ENCODE peak calls at places on chromosomes 11 and 22, in nine cellular contexts. Z is COR-L47; Y is T1000; P is Right ventricle myocardium superior; K is endothelial cell of umbilical vein; B is NCI-H460; C is activated CD4-positive, alpha-beta T cell treated with anti-CD3 and anti-CD28 coated beads, Interleukin-2, amount 10 ng/mL, durations not matched to agents 7 days and 5 days; M is activated naive CD8-positive, alpha-beta T cell treated with anti-CD3 and anti-CD28 coated beads, Interleukin-2, amount 50 U/mL, for 24 hours; A is NCI-H1105 treated with DMSO at 0.1 percent for 48 hours. J is an unnamed sample.

GRCh38 chr11:30586251-30587144 is at the start of gene MPPED2:
- DNase-seq in K (no peak), B (no peak), A (peak; percentile 29), C (peak; percentile 18), Z (peak; percentile 3), Y (peak; percentile 30), P (peak; percentile 64), M (peak; percentile 37), J (peak; percentile 87)

GRCh38 chr11:124917115-124917637 is 1.9 kb upstream of the HEPN1 start:
- DNase-seq in M (no peak), B (no peak), A (no peak), K (no peak), Z (no peak), C (no peak), Y (no peak), P (no peak), J (no peak)

GRCh38 chr11:67303132-67303988 is at the start of gene SSH3:
- DNase-seq in Y (no peak), M (peak; percentile 53), A (peak; percentile 76), P (peak; percentile 90), Z (peak; percentile 40), K (peak; percentile 55), B (peak; percentile 42), C (no peak), J (peak; percentile 87)

GRCh38 chr22:45907996-45908395 is 69.0 kb downstream of the WNT7B start:
- DNase-seq in Y (no peak), Z (no peak), A (no peak), B (no peak), K (no peak), P (no peak), C (no peak), M (no peak), J (no peak)

GRCh38 chr11:117002639-117003305 is 95.5 kb downstream of the SIK3 start:
- DNase-seq in Y (no peak), C (peak; percentile 15), Z (no peak), K (no peak), A (no peak), P (no peak), M (no peak), B (no peak), J (no peak)

GRCh38 chr11:103959279-103959930 is 77.0 kb upstream of the DDI1 start:
- DNase-seq in Z (no peak), K (no peak), P (no peak), A (no peak), Y (peak; percentile 18), C (no peak), M (no peak), B (no peak), J (no peak)

GRCh38 chr11:126669416-126669815 is 313.9 kb downstream of the ST3GAL4 start:
- DNase-seq in M (no peak), Y (no peak), C (no peak), Z (no peak), P (no peak), A (no peak), B (no peak), K (no peak), J (no peak)

GRCh38 chr11:15636520-15637065 is 521.9 kb downstream of the INSC start:
- DNase-seq in K (no peak), Y (no peak), A (no peak), C (no peak), B (no peak), M (no peak), Z (no peak), P (no peak), J (no peak)

GRCh38 chr11:6249822-6250555 is 9.6 kb upstream of the CCKBR start:
- DNase-seq in M (no peak), C (no peak), Y (peak; percentile 9), P (peak; percentile 84), K (peak; percentile 83), B (no peak), A (no peak), Z (peak; percentile 12), J (no peak)

GRCh38 chr11:15159085-15159484 is 44.4 kb downstream of the INSC start:
- DNase-seq in C (no peak), P (no peak), B (no peak), Y (no peak), M (no peak), Z (no peak), A (no peak), K (no peak), J (peak; percentile 38)

GRCh38 chr11:19460718-19461405 is 220.1 kb upstream of the E2F8 start:
- DNase-seq in C (no peak), Z (no peak), P (peak; percentile 46), B (no peak), K (no peak), M (no peak), A (peak; percentile 63), Y (no peak), J (no peak)

GRCh38 chr11:46120711-46121327 is 435 bp downstream of the PHF21A start:
- DNase-seq in A (peak; percentile 80), B (peak; percentile 50), C (peak; percentile 13), M (peak; percentile 26), Y (peak; percentile 52), K (peak; percentile 72), Z (peak; percentile 46), P (peak; percentile 58), J (peak; percentile 82)

GRCh38 chr22:44361391-44362126 is 48.8 kb upstream of the SHISAL1 start:
- DNase-seq in C (no peak), A (no peak), B (no peak), Y (no peak), Z (no peak), M (no peak), K (no peak), P (peak; percentile 22), J (no peak)

GRCh38 chr11:102390667-102391449 is 43.8 kb downstream of the BIRC2 start:
- DNase-seq in Z (peak; percentile 38), M (peak; percentile 55), K (peak; percentile 63), P (peak; percentile 61), C (peak; percentile 61), B (peak; percentile 65), A (peak; percentile 64), Y (no peak), J (peak; percentile 79)

GRCh38 chr11:77381749-77382693 is 80.5 kb upstream of the GDPD4 start:
- DNase-seq in C (no peak), Y (no peak), Z (no peak), P (no peak), M (no peak), B (no peak), A (no peak), K (peak; percentile 23), J (no peak)

GRCh38 chr22:33073989-33074391 is 15.8 kb upstream of the SYN3 start:
- DNase-seq in Y (no peak), C (no peak), A (no peak), Z (no peak), B (no peak), M (no peak), K (no peak), P (no peak), J (no peak)

GRCh38 chr11:37687130-37687529 is 1089.1 kb upstream of the RAG2 start:
- DNase-seq in M (no peak), A (no peak), Z (no peak), C (no peak), K (no peak), Y (no peak), B (no peak), P (no peak), J (no peak)

GRCh38 chr11:116162086-116162485 is 610.7 kb downstream of the BUD13 start:
- DNase-seq in P (no peak), M (no peak), Y (no peak), C (no peak), A (no peak), K (no peak), B (no peak), Z (no peak), J (no peak)

GRCh38 chr11:47280099-47280498 is 10.2 kb downstream of the MADD start:
- DNase-seq in K (no peak), A (no peak), B (no peak), M (no peak), Y (no peak), Z (no peak), C (no peak), P (no peak), J (no peak)

GRCh38 chr11:100863080-100863581 is 176.0 kb downstream of the ARHGAP42 start:
- DNase-seq in Z (no peak), A (no peak), Y (no peak), P (no peak), M (no peak), K (peak; percentile 3), B (no peak), C (no peak), J (peak; percentile 46)

GRCh38 chr11:65802841-65803240 is 16.0 kb downstream of the OVOL1 start:
- DNase-seq in Y (no peak), K (no peak), P (no peak), B (no peak), C (no peak), M (no peak), Z (no peak), A (no peak), J (no peak)

GRCh38 chr22:44224166-44224565 is 43.4 kb downstream of the PARVG start:
- DNase-seq in B (no peak), C (no peak), Y (no peak), M (no peak), K (no peak), P (no peak), Z (no peak), A (no peak), J (no peak)

GRCh38 chr11:72764503-72764902 is 12.3 kb upstream of the ARAP1 start:
- DNase-seq in Y (no peak), K (no peak), Z (peak; percentile 92), P (no peak), A (no peak), M (no peak), B (no peak), C (no peak), J (peak; percentile 33)

GRCh38 chr11:91776660-91777059 is 448.0 kb upstream of the FAT3 start:
- DNase-seq in K (no peak), Z (no peak), C (no peak), Y (no peak), M (no peak), B (no peak), A (peak; percentile 7), P (no peak), J (no peak)

GRCh38 chr22:43993072-43993760 is 30.9 kb upstream of the PARVB start:
- DNase-seq in Z (peak; percentile 59), K (peak; percentile 53), Y (peak; percentile 23), A (peak; percentile 36), P (peak; percentile 73), B (peak; percentile 28), M (peak; percentile 65), C (peak; percentile 64), J (peak; percentile 83)

GRCh38 chr22:24957043-24957442 is 4.5 kb downstream of the KIAA1671 start:
- DNase-seq in Y (no peak), C (no peak), A (no peak), M (no peak), K (no peak), Z (no peak), P (no peak), B (no peak), J (no peak)

GRCh38 chr22:35064664-35065063 is 1.3 kb upstream of the ISX start:
- DNase-seq in M (no peak), C (no peak), B (no peak), Y (no peak), A (no peak), P (no peak), Z (no peak), K (no peak), J (no peak)

GRCh38 chr11:8372641-8373381 is 109.1 kb upstream of the LMO1 start:
- DNase-seq in B (no peak), M (no peak), C (no peak), Y (no peak), K (no peak), A (no peak), P (no peak), Z (no peak), J (no peak)

GRCh38 chr11:59582006-59582405 is 33.6 kb downstream of the OSBP start:
- DNase-seq in A (no peak), C (no peak), P (no peak), Y (no peak), B (no peak), Z (no peak), M (no peak), K (no peak), J (no peak)

GRCh38 chr22:36125434-36125833 is 35.1 kb downstream of the APOL3 start:
- DNase-seq in B (no peak), K (no peak), A (no peak), Z (no peak), M (no peak), C (no peak), P (no peak), Y (no peak), J (no peak)

GRCh38 chr22:38452373-38453064 is 2.5 kb downstream of the KCNJ4 start:
- DNase-seq in P (peak; percentile 81), B (no peak), Y (no peak), A (no peak), M (no peak), K (no peak), C (no peak), Z (no peak), J (no peak)